ENCODE peak calls at places on chromosomes 6 and 20, in five cellular contexts. L is H1, Y is K562, H is GM12878, T is SK-N-SH. J is an unnamed sample.

GRCh38 chr6:90493332-90493731 is 93.5 kb downstream of the MAP3K7 start:
- DNase-seq in L (no peak), Y (no peak), H (no peak), T (no peak), J (no peak)

GRCh38 chr20:31908016-31908415 is 37.6 kb downstream of the TTLL9 start:
- DNase-seq in L (no peak), Y (no peak), H (no peak), T (no peak), J (no peak)

GRCh38 chr6:90105766-90106165 is 190.9 kb downstream of the BACH2 start:
- DNase-seq in L (no peak), Y (no peak), H (no peak), T (no peak), J (peak; percentile 67)

GRCh38 chr6:30238178-30238795 is 25.1 kb upstream of the TRIM26 start:
- DNase-seq in L (no peak), Y (no peak), H (no peak), T (peak; percentile 44), J (no peak)

GRCh38 chr20:59013959-59014608 is 5.1 kb upstream of the TUBB1 start:
- DNase-seq in L (no peak), Y (no peak), H (no peak), T (no peak), J (no peak)

GRCh38 chr6:104625536-104625935 is 234.2 kb downstream of the HACE1 start:
- DNase-seq in L (no peak), Y (no peak), H (no peak), T (no peak), J (no peak)

GRCh38 chr6:46453756-46454316 is 37.4 kb downstream of the RCAN2 start:
- DNase-seq in L (no peak), Y (no peak), H (no peak), T (no peak), J (no peak)

GRCh38 chr6:109485536-109485935 is 2.5 kb upstream of the ZBTB24 start:
- DNase-seq in L (no peak), Y (no peak), H (no peak), T (no peak), J (no peak)

GRCh38 chr6:44920952-44921491 is 407.1 kb upstream of the RUNX2 start:
- DNase-seq in L (no peak), Y (no peak), H (no peak), T (no peak), J (no peak)

GRCh38 chr20:24102290-24102689 is 113.7 kb upstream of the GGTLC1 start:
- DNase-seq in L (peak; percentile 23), Y (no peak), H (no peak), T (no peak), J (peak; percentile 43)

GRCh38 chr6:124960757-124961467 is 1.3 kb upstream of the RNF217 start:
- DNase-seq in L (no peak), Y (no peak), H (no peak), T (no peak), J (no peak)

GRCh38 chr6:27294409-27294808 is 17.7 kb downstream of the POM121L2 start:
- DNase-seq in L (no peak), Y (no peak), H (no peak), T (no peak), J (no peak)

GRCh38 chr6:144214622-144215401 is 64.5 kb downstream of the STX11 start:
- DNase-seq in L (no peak), Y (no peak), H (no peak), T (peak; percentile 5), J (peak; percentile 64)

GRCh38 chr6:97186416-97186999 is 96.5 kb downstream of the MMS22L start:
- DNase-seq in L (peak; percentile 9), Y (peak; percentile 38), H (peak; percentile 26), T (peak; percentile 40), J (peak; percentile 62)

GRCh38 chr6:26296857-26297648 is 67.9 kb upstream of the BTN3A2 start:
- DNase-seq in L (no peak), Y (peak; percentile 72), H (no peak), T (no peak), J (no peak)

GRCh38 chr6:32952817-32953739 is at the start of gene HLA-DMA:
- DNase-seq in L (peak; percentile 88), Y (peak; percentile 67), H (peak; percentile 99), T (peak; percentile 42), J (peak; percentile 93)

GRCh38 chr6:159727717-159728440 is 573 bp downstream of the WTAP start:
- DNase-seq in L (no peak), Y (no peak), H (no peak), T (no peak), J (peak; percentile 39)

GRCh38 chr20:61822396-61822795 is 243.3 kb downstream of the TAF4 start:
- DNase-seq in L (no peak), Y (no peak), H (no peak), T (no peak), J (no peak)

GRCh38 chr20:55173601-55174000 is 698.2 kb downstream of the DOK5 start:
- DNase-seq in L (no peak), Y (no peak), H (no peak), T (no peak), J (no peak)

GRCh38 chr20:59010995-59011873 is 4.2 kb upstream of the CTSZ start:
- DNase-seq in L (no peak), Y (no peak), H (no peak), T (no peak), J (no peak)

GRCh38 chr6:17900011-17900410 is 87.4 kb downstream of the KIF13A start:
- DNase-seq in L (no peak), Y (no peak), H (no peak), T (no peak), J (no peak)

GRCh38 chr6:115947964-115948541 is 112.6 kb downstream of the FRK start:
- DNase-seq in L (no peak), Y (no peak), H (no peak), T (no peak), J (no peak)

GRCh38 chr6:43695078-43695966 is 7.7 kb upstream of the MRPS18A start:
- DNase-seq in L (no peak), Y (no peak), H (no peak), T (no peak), J (no peak)

DNA sequence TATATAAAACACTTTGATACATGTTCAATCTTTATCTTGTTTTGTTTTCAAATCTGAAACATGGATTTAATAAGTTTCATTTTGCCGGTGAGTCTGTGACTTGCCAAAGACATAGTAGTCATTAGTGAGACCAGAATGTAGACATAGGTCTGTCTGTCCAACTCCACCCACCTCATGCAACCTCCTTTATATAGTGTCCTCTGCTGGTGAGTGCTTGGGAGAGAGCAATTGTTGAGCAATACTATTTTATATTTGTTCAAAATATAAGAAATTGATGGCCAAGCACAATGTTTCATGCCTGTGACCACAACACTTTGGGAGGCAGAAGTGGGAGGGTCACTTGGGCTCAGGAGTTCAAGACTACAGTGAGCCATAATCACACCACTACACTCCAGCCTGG is 10.8 kb upstream of the LY86 start:
- DNase-seq in L (no peak), Y (no peak), H (no peak), T (no peak), J (no peak)
- TF ChIP-seq GABPA in L (no peak), Y (no peak), H (no peak), T (no peak), J (no peak)

GRCh38 chr6:165587206-165587605 is 75.8 kb downstream of the PDE10A start:
- DNase-seq in L (no peak), Y (no peak), H (no peak), T (no peak), J (no peak)
- H3K27ac ChIP-seq in L (no peak overlapping the region), Y (no peak overlapping the region), H (no peak overlapping the region), T (no peak overlapping the region), J (no peak overlapping the region)

DNA sequence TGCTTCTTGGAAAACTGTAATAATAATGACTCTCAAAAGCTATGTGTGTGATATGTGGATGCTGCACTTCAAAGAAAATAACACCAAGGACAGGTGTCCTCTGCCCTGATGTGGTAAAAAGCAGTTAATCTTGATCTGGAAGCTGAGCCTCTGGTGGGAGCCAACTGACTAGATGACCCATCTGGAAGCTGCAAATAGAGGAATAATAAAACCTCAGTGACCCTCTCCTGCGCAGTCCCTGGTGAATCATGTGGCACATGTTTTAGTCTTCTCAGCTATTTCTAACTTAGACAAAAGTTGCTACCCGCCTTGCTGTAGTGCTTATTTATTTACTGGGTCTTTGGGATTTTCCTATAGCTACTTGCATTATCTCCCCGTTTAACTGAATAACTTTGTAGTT is 47.3 kb downstream of the TP53INP2 start:
- DNase-seq in L (no peak), Y (no peak), H (no peak), T (no peak), J (no peak)
- TF ChIP-seq GABPA in L (no peak), Y (no peak), H (no peak), T (no peak), J (no peak)

GRCh38 chr6:140849441-140849840 is 1283.3 kb upstream of the GJE1 start:
- DNase-seq in L (no peak), Y (no peak), H (no peak), T (no peak), J (no peak)

GRCh38 chr6:140854363-140854762 is 1278.4 kb upstream of the GJE1 start:
- DNase-seq in L (no peak), Y (no peak), H (no peak), T (no peak), J (no peak)

GRCh38 chr6:140846518-140847277 is 1286.0 kb upstream of the GJE1 start:
- DNase-seq in L (no peak), Y (no peak), H (no peak), T (no peak), J (no peak)

GRCh38 chr6:140845666-140846065 is 1287.1 kb upstream of the GJE1 start:
- DNase-seq in L (no peak), Y (no peak), H (no peak), T (no peak), J (no peak)

DNA sequence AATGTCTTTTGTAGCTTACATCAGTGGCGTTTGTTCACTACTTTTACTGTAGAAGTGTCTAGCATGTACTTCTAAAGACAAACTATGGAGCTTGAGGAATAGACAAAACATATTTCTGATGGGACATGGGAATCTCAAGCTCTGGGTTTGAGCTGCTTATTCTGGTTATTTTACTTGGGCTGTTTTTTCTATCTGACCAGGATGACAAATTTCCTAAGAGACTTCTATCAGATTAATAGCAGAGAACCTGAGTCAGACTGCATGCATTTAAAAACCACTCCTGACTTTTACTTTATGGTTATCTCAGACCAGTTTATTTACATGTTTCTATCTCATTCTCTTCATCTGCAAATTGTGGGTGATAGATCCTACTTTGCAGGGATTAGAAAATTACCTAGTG is 1282.3 kb upstream of the GJE1 start:
- DNase-seq in L (no peak), Y (no peak), H (no peak), T (no peak), J (no peak)
- H3K27ac ChIP-seq in L (no peak overlapping the region), Y (no peak overlapping the region), H (no peak overlapping the region), T (peak overlapping the region; percentile 69), J (no peak overlapping the region)

GRCh38 chr6:147347179-147347881 is 143.1 kb downstream of the STXBP5 start:
- DNase-seq in L (no peak), Y (no peak), H (no peak), T (no peak), J (no peak)

GRCh38 chr6:147345902-147346301 is 141.7 kb downstream of the STXBP5 start:
- DNase-seq in L (no peak), Y (no peak), H (no peak), T (no peak), J (no peak)

DNA sequence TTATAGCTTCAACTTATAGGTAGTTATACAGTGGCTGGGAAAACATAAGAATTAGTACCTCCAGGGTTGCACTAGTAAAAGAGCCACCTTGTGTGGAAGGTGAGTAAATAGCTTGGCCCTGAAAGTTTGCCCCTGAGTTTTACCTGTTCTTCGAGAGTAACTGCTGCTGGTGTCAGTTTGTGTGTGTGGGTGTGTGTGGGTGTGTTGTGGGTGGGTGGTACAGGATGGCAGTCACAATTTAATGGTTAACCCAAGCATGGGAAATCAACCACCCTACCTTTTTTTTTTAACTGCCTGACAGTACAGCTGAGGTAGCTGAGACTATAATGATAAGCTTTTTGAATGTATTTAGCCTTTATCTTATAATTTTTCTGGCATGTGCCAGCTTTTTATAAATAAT is 137.3 kb downstream of the STXBP5 start:
- DNase-seq in L (no peak), Y (no peak), H (no peak), T (no peak), J (no peak)
- TF ChIP-seq GABPA in L (no peak), Y (no peak), H (no peak), T (no peak), J (no peak)